ENCODE peak calls at places on chromosomes 12 and 14, in ten cellular contexts. F, X, H, Y, E, T, M, K, V and I are unnamed samples.
A peak's percentile ranks its signal among the peaks of the same experiment; 100 is the strongest.

GRCh38 chr12:85266391-85266790 is 13.6 kb upstream of the ALX1 start:
- DNase-seq in F (no peak), X (no peak), H (no peak), Y (no peak), E (no peak), T (no peak), M (no peak), K (no peak), V (no peak), I (no peak)

GRCh38 chr14:51554953-51555352 is 96.8 kb upstream of the FRMD6 start:
- DNase-seq in F (no peak), X (no peak), H (peak; percentile 21), Y (peak; percentile 43), E (no peak), T (no peak), M (no peak), K (no peak), V (no peak), I (no peak)

GRCh38 chr12:125208942-125209341 is 143.7 kb downstream of the AACS start:
- DNase-seq in F (no peak), X (no peak), H (no peak), Y (no peak), E (no peak), T (no peak), M (no peak), K (no peak), V (no peak), I (no peak)

GRCh38 chr14:64232095-64232830 is 61.9 kb downstream of the ESR2 start:
- DNase-seq in F (peak; percentile 73), X (no peak), H (peak; percentile 34), Y (peak; percentile 95), E (no peak), T (no peak), M (no peak), K (no peak), V (no peak), I (no peak)

GRCh38 chr12:49244161-49244560 is 20.7 kb upstream of the TUBA1C start:
- DNase-seq in F (no peak), X (no peak), H (no peak), Y (peak; percentile 49), E (no peak), T (no peak), M (no peak), K (no peak), V (no peak), I (no peak)

GRCh38 chr14:100775831-100776591 is 49.3 kb downstream of the DLK1 start:
- DNase-seq in F (no peak), X (peak; percentile 5), H (peak; percentile 13), Y (no peak), E (no peak), T (no peak), M (no peak), K (no peak), V (peak; percentile 23), I (no peak)

GRCh38 chr12:92546826-92547348 is 155.9 kb upstream of the PLEKHG7 start:
- DNase-seq in F (no peak), X (no peak), H (no peak), Y (no peak), E (no peak), T (peak; percentile 37), M (no peak), K (peak; percentile 44), V (no peak), I (no peak)

GRCh38 chr12:93707836-93708235 is 30.7 kb downstream of the CRADD start:
- DNase-seq in F (no peak), X (no peak), H (no peak), Y (no peak), E (no peak), T (no peak), M (no peak), K (no peak), V (no peak), I (no peak)

GRCh38 chr12:90010089-90010488 is 301.5 kb upstream of the ATP2B1 start:
- DNase-seq in F (no peak), X (no peak), H (no peak), Y (no peak), E (no peak), T (no peak), M (no peak), K (no peak), V (no peak), I (no peak)

GRCh38 chr12:93638954-93639353 is 38.2 kb upstream of the CRADD start:
- DNase-seq in F (no peak), X (no peak), H (no peak), Y (no peak), E (no peak), T (peak; percentile 38), M (no peak), K (no peak), V (no peak), I (no peak)

GRCh38 chr14:53501361-53502320 is 348.5 kb upstream of the DDHD1 start:
- DNase-seq in F (no peak), X (no peak), H (no peak), Y (peak; percentile 20), E (no peak), T (no peak), M (no peak), K (peak; percentile 21), V (no peak), I (no peak)

GRCh38 chr14:69484444-69485113 is at the start of gene PLEKHD1:
- DNase-seq in F (peak; percentile 26), X (no peak), H (peak; percentile 59), Y (no peak), E (peak; percentile 87), T (peak; percentile 79), M (peak; percentile 70), K (peak; percentile 13), V (peak; percentile 32), I (no peak)

GRCh38 chr14:61678966-61679365 is 16.3 kb upstream of the HIF1A start:
- DNase-seq in F (no peak), X (no peak), H (no peak), Y (no peak), E (peak; percentile 55), T (no peak), M (no peak), K (no peak), V (no peak), I (no peak)

GRCh38 chr12:128729628-128730121 is 94.1 kb downstream of the SLC15A4 start:
- DNase-seq in F (no peak), X (no peak), H (no peak), Y (no peak), E (no peak), T (no peak), M (no peak), K (peak; percentile 31), V (no peak), I (no peak)

GRCh38 chr12:68727776-68728175 is 18.2 kb upstream of the SLC35E3 start:
- DNase-seq in F (no peak), X (no peak), H (no peak), Y (no peak), E (no peak), T (no peak), M (no peak), K (no peak), V (no peak), I (no peak)

DNA sequence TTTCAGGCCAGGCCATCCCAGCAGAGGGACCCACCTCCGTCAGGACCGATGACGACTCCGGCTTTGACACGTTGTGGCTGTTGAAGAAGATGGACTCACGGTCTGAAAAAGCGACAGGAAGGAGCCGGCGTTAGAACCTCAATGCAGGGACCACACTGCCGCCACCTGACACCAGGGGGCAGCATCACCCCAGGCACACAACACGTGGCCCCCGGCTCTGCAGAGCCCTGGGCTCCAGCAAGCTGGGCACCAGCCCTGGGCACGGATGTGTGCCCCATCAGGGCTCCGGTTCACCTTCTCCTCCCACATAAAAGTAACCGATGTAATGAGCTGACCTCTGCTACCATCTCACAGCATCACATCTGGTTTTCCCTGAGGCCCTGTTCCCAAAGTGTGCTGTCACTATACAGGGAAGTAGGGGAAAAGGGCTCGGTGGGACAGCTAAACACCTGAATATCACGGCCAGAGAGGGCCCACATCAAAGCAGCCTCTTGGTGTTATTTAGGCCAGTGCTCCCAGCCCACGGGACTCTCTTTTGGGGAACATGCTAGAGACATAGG is 29.0 kb downstream of the CHGA start:
- DNase-seq in F (peak; percentile 84), X (peak; percentile 84), H (peak; percentile 94), Y (peak; percentile 71), E (peak; percentile 93), T (peak; percentile 52), M (peak; percentile 94), K (peak; percentile 79), V (peak; percentile 86), I (peak; percentile 79)
- TF ChIP-seq CTCF in F (peak; percentile 95), X (peak; percentile 92), H (peak; percentile 90), Y (peak; percentile 92), E (peak; percentile 92), T (peak; percentile 85), M (peak; percentile 93), K (peak; percentile 92), V (peak; percentile 70), I (peak; percentile 95)

DNA sequence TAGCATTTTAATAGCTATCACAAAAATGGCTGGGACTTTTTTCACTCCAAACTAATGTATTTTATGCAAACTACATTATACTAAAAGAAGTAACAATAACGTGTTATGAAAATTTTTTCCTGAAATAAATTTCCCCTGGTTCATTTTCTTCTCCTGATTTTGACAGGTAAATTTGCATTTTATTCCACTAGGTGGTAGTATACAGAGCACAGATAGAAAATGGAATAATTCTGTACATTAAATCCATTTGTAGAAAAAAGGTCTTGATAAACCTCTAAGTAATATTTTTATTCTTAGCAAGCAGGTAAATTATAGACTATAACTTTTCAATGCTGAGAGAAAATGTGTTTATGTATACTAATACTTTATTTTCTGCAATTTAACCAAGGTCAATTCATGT is 96.5 kb downstream of the BCAT1 start:
- DNase-seq in F (no peak), X (no peak), H (no peak), Y (peak; percentile 23), E (no peak), T (no peak), M (no peak), K (no peak), V (no peak), I (no peak)
- TF ChIP-seq CTCF in F (no peak), X (peak; percentile 52), H (peak; percentile 11), Y (peak; percentile 47), E (peak; percentile 68), T (peak; percentile 61), M (no peak), K (peak; percentile 54), V (no peak), I (no peak)

GRCh38 chr12:169528-170360 is 44.2 kb downstream of the SLC6A12 start:
- DNase-seq in F (no peak), X (no peak), H (peak; percentile 31), Y (no peak), E (no peak), T (no peak), M (no peak), K (no peak), V (no peak), I (no peak)
- TF ChIP-seq CTCF in F (no peak), X (no peak), H (no peak), Y (no peak), E (peak; percentile 35), T (peak; percentile 50), M (no peak), K (no peak), V (no peak), I (no peak)

DNA sequence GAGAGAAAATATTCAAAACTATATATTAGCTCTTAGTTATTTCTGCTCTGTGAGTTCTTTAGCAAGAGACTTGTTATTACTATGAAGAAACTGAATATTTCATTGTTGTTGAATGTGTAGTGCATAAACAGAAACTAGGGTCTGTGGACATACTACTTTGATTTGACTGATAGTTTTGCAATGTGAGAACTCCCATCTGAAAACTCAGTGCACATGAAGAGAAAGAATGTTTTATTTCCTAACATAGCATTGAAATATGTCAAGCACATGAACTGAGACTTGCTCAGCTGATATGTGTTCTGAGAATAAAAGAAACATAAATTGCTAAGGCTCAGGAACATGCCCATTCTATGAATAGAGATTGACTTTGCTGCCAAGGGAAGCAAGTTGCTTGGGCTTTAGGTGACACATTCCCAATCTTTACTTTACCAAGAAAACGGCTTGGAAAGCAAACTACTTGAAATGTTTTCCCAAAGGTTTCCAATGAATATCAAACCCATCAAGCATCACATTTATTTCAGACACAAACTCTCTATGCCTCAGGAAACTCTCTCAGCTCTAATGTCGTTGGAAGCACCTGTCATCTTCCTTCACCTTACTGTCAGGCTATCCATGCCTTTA is 290.4 kb downstream of the SLC16A7 start:
- DNase-seq in F (no peak), X (no peak), H (no peak), Y (no peak), E (no peak), T (no peak), M (no peak), K (no peak), V (no peak), I (no peak)
- TF ChIP-seq CTCF in F (no peak), X (no peak), H (no peak), Y (no peak), E (no peak), T (no peak), M (no peak), K (no peak), V (no peak), I (no peak)